ENCODE peak calls at places on chromosomes 3 and 15, in eight cellular contexts. X is astrocyte of the spinal cord, V is stomach, J is AG10803, Y is AG09309, K is cardiac muscle cell, R is sigmoid colon, I is pancreas. W is an unnamed sample.

GRCh38 chr15:101295607-101296225 is 668 bp upstream of the SNRPA1 start:
- DNase-seq in X (peak), V (peak), J (no peak), Y (no peak), K (no peak), R (no peak), I (peak), W (peak)

GRCh38 chr15:42080585-42081462 is 13.5 kb downstream of the PLA2G4D start:
- DNase-seq in X (peak), V (peak), J (no peak), Y (no peak), K (no peak), R (peak), I (no peak), W (peak)

GRCh38 chr3:36488077-36488789 is 107.9 kb downstream of the STAC start:
- DNase-seq in X (no peak), V (no peak), J (peak), Y (no peak), K (no peak), R (no peak), I (no peak), W (peak)

GRCh38 chr3:22685598-22685997 is 517.5 kb upstream of the UBE2E2 start:
- DNase-seq in X (no peak), V (no peak), J (no peak), Y (no peak), K (no peak), R (no peak), I (no peak), W (peak)

GRCh38 chr3:193951859-193952258 is 184.1 kb upstream of the HES1 start:
- DNase-seq in X (no peak), V (no peak), J (no peak), Y (no peak), K (no peak), R (no peak), I (no peak), W (no peak)

GRCh38 chr3:64748244-64748894 is 60.6 kb upstream of the ADAMTS9 start:
- DNase-seq in X (peak), V (no peak), J (no peak), Y (no peak), K (no peak), R (no peak), I (no peak), W (no peak)

GRCh38 chr3:76756578-76756977 is 283.3 kb upstream of the ROBO2 start:
- DNase-seq in X (no peak), V (peak), J (no peak), Y (no peak), K (no peak), R (no peak), I (no peak), W (no peak)

GRCh38 chr15:79901958-79902357 is 5.1 kb upstream of the MTHFS start:
- DNase-seq in X (no peak), V (no peak), J (no peak), Y (no peak), K (no peak), R (no peak), I (no peak), W (peak)

GRCh38 chr3:122555275-122556071 is 8.6 kb downstream of the PARP9 start:
- DNase-seq in X (peak), V (no peak), J (peak), Y (no peak), K (no peak), R (no peak), I (no peak), W (peak)

GRCh38 chr3:27311400-27311799 is 57.8 kb downstream of the NEK10 start:
- DNase-seq in X (peak), V (no peak), J (peak), Y (peak), K (no peak), R (no peak), I (no peak), W (peak)

GRCh38 chr3:12381199-12381598 is 92.3 kb downstream of the PPARG start:
- DNase-seq in X (no peak), V (no peak), J (no peak), Y (no peak), K (no peak), R (no peak), I (no peak), W (no peak)

GRCh38 chr3:70926835-70927234 is 614.4 kb upstream of the MDFIC2 start:
- DNase-seq in X (no peak), V (no peak), J (no peak), Y (no peak), K (no peak), R (no peak), I (no peak), W (no peak)

GRCh38 chr15:42349178-42349577 is 10.1 kb upstream of the CAPN3 start:
- DNase-seq in X (peak), V (no peak), J (peak), Y (no peak), K (no peak), R (no peak), I (no peak), W (peak)

DNA sequence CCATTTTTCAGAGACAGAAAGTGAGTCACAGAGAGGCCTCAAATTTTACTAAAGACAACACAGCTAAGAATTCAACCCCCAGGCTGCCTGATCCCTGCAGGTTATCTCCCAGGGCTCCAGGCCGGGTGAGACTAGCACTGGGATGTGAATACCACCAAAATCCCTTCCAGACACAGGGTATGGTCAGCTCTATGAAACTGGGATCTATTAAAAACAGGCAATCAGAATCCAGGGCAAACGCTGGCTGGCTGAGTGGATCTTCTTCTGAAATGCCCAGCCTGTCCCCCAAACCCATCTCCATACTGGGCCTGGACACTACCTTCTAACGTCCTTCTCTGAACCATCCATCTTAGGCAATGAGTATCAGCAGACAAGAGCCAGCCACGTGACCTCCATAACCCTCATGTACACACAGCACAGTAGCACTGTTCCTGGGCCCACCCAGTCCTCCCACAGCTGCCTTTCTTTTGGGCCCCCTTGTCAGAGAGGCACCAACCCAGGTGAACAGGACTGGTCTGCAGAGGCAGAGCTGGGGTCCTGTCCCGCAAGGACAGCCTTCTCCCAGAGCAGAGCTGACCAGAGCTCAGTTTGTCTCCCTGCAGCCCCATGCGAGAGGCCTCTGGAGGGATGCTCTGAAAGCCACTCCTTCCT is 1.9 kb downstream of the RAB6B start:
- DNase-seq in X (no peak), V (no peak), J (no peak), Y (no peak), K (no peak), R (no peak), I (no peak), W (no peak)
- H3K4me3 ChIP-seq in X (no peak), V (no peak), J (no peak), Y (no peak), K (no peak), R (no peak), I (no peak), W (no peak)

GRCh38 chr15:51758645-51759044 is 7.2 kb downstream of the TMOD2 start:
- DNase-seq in X (peak), V (peak), J (peak), Y (no peak), K (no peak), R (peak), I (no peak), W (peak)

GRCh38 chr15:51757463-51757862 is 6.1 kb downstream of the TMOD2 start:
- DNase-seq in X (no peak), V (no peak), J (no peak), Y (no peak), K (no peak), R (no peak), I (no peak), W (no peak)

GRCh38 chr15:51760805-51761204 is 9.4 kb downstream of the TMOD2 start:
- DNase-seq in X (no peak), V (no peak), J (no peak), Y (no peak), K (no peak), R (no peak), I (no peak), W (no peak)

GRCh38 chr15:51756482-51756881 is 5.1 kb downstream of the TMOD2 start:
- DNase-seq in X (no peak), V (no peak), J (no peak), Y (no peak), K (no peak), R (no peak), I (no peak), W (no peak)

DNA sequence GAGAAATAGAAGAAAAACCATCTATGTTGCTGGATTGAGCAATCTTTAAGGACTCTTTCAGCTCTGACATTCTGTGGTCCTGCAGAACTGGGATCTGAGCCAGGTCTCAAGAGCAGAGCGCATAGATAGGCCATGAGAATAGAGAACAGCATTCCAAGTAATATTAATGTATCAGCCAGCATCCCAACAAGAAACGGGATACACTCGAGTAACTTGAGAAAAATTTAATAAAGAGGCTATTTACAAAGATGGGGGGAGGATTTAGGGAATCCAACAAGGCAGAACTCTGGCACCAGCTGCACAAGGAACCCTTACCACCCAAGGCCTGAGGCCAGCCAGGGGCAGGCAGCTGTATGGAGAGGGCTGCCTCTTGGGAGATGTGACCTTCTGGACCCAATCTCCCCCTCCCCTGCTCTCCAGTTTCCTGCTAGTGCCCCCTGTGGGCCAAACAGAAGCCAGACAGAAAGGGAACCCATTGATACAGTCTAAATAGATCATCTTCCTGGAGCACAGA is 8.2 kb downstream of the TMOD2 start:
- DNase-seq in X (peak), V (no peak), J (peak), Y (peak), K (peak), R (peak), I (no peak), W (peak)
- TF ChIP-seq CTCF in X (peak), V (no peak), J (peak), Y (peak), K (peak), R (no peak), I (no peak), W (peak)

GRCh38 chr15:46456431-46456830 is 821.6 kb downstream of the SQOR start:
- DNase-seq in X (no peak), V (no peak), J (no peak), Y (no peak), K (no peak), R (no peak), I (no peak), W (no peak)
- H3K4me3 ChIP-seq in X (no peak), V (no peak), J (no peak), Y (no peak), K (no peak), R (no peak), I (no peak), W (no peak)

DNA sequence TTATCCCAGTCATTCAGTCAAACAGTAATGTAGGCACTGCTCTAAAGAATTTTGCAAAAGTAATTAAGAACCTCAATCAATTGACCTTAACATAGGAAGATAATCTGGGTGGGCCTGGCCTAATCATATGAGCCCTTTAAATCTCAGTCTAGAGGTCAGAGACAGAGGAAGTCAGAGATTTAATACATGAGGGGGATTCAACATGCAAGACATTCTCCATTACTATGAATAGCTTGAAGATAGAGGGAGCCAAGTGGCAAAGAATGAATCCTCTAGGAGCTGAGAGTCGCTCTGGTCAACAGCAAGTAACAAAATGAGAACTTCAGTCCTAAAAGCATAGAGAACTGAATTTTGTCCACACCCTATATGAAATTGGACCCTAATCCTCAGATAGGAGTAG is 39.0 kb upstream of the MBNL1 start:
- DNase-seq in X (no peak), V (no peak), J (no peak), Y (no peak), K (no peak), R (no peak), I (no peak), W (no peak)
- TF ChIP-seq CTCF in X (no peak), V (no peak), J (no peak), Y (no peak), K (no peak), R (no peak), I (no peak), W (no peak)

GRCh38 chr15:67025719-67026118 is 39.7 kb upstream of the SMAD3 start:
- DNase-seq in X (peak), V (no peak), J (peak), Y (peak), K (no peak), R (peak), I (no peak), W (peak)
- H3K4me3 ChIP-seq in X (no peak), V (no peak), J (no peak), Y (no peak), K (no peak), R (no peak), I (no peak), W (no peak)

GRCh38 chr3:158916111-158916510 is 114.3 kb downstream of the MFSD1 start:
- DNase-seq in X (no peak), V (no peak), J (no peak), Y (no peak), K (no peak), R (no peak), I (no peak), W (no peak)

GRCh38 chr3:158918451-158918850 is 116.6 kb downstream of the MFSD1 start:
- DNase-seq in X (no peak), V (no peak), J (no peak), Y (no peak), K (no peak), R (no peak), I (no peak), W (no peak)

GRCh38 chr3:158912621-158913020 is 110.8 kb downstream of the MFSD1 start:
- DNase-seq in X (no peak), V (no peak), J (peak), Y (no peak), K (no peak), R (no peak), I (no peak), W (no peak)

GRCh38 chr3:158920375-158920774 is 118.5 kb downstream of the MFSD1 start:
- DNase-seq in X (peak), V (no peak), J (peak), Y (no peak), K (no peak), R (no peak), I (no peak), W (peak)

GRCh38 chr3:158918008-158918407 is 116.2 kb downstream of the MFSD1 start:
- DNase-seq in X (peak), V (peak), J (peak), Y (peak), K (peak), R (no peak), I (no peak), W (peak)
- TF ChIP-seq CTCF in X (peak), V (peak), J (peak), Y (peak), K (peak), R (no peak), I (peak), W (peak)